ENCODE peak calls at places on chromosomes 6 and 20, in ten cellular contexts. L is AG09309; Y is ascending aorta; A is DMS79 treated with DMSO at 0.1 percent for 48 hours; P is HFF-Myc; G is SW 1271; E is germinal center; C is GM10248; K is left colon; H is activated CD4-positive, alpha-beta T cell treated with anti-CD3 and anti-CD28 coated beads for 1 hour. W is an unnamed sample.

GRCh38 chr6:112927641-112928040 is 580.5 kb downstream of the RFPL4B start:
- DNase-seq in G (no peak), H (no peak), E (no peak), Y (no peak), A (no peak), C (no peak), L (no peak), P (no peak), K (no peak), W (no peak)

GRCh38 chr20:49278817-49279676 is 1.2 kb upstream of the ZNFX1 start:
- DNase-seq in G (no peak), Y (no peak), K (no peak), E (no peak), C (no peak), H (no peak), P (no peak), L (no peak), A (peak; percentile 24), W (no peak)

GRCh38 chr6:148304976-148305375 is 37.7 kb upstream of the SASH1 start:
- DNase-seq in L (peak; percentile 31), Y (no peak), G (no peak), P (no peak), C (no peak), E (no peak), A (no peak), K (no peak), H (no peak), W (no peak)

GRCh38 chr20:62989201-62989601 is 17.6 kb downstream of the BHLHE23 start:
- DNase-seq in E (no peak), Y (no peak), A (no peak), K (no peak), G (no peak), C (no peak), H (no peak), L (no peak), P (no peak), W (no peak)

GRCh38 chr6:4794140-4794707 is 18.0 kb downstream of the CDYL start:
- DNase-seq in P (no peak), L (no peak), C (no peak), A (no peak), K (peak; percentile 51), Y (no peak), H (no peak), E (no peak), G (no peak), W (no peak)

GRCh38 chr6:152775441-152775840 is 24.8 kb downstream of the VIP start:
- DNase-seq in H (no peak), P (no peak), L (no peak), K (no peak), A (no peak), G (no peak), C (no peak), E (no peak), Y (no peak), W (no peak)

GRCh38 chr6:148392611-148393160 is 50.0 kb downstream of the SASH1 start:
- DNase-seq in C (no peak), E (no peak), H (no peak), P (no peak), A (no peak), Y (no peak), G (no peak), K (no peak), L (no peak), W (no peak)

GRCh38 chr20:23214903-23215302 is 128.8 kb upstream of the CD93 start:
- DNase-seq in E (no peak), H (no peak), K (no peak), L (no peak), P (no peak), A (no peak), Y (no peak), C (no peak), G (no peak), W (no peak)

GRCh38 chr20:40953856-40954255 is 74.8 kb upstream of the TOP1 start:
- DNase-seq in Y (no peak), A (no peak), C (no peak), L (peak; percentile 16), P (peak; percentile 41), K (no peak), H (no peak), G (no peak), E (no peak), W (no peak)

GRCh38 chr20:57788936-57789613 is 79.3 kb upstream of the PMEPA1 start:
- DNase-seq in E (no peak), A (no peak), C (no peak), Y (no peak), P (no peak), G (no peak), H (no peak), L (no peak), K (no peak), W (no peak)

GRCh38 chr6:8579372-8579771 is 144.0 kb upstream of the SLC35B3 start:
- DNase-seq in L (no peak), C (no peak), K (no peak), G (no peak), P (no peak), A (no peak), E (no peak), H (no peak), Y (no peak), W (no peak)

GRCh38 chr6:71476872-71477271 is 188.3 kb downstream of the OGFRL1 start:
- DNase-seq in K (no peak), A (no peak), C (no peak), L (no peak), H (no peak), Y (no peak), P (no peak), G (no peak), E (no peak), W (no peak)

GRCh38 chr6:122361314-122361979 is 38.0 kb upstream of the HSF2 start:
- DNase-seq in K (no peak), P (no peak), C (no peak), Y (no peak), E (no peak), L (no peak), G (no peak), H (no peak), A (no peak), W (no peak)

GRCh38 chr20:4947817-4948559 is 53.3 kb downstream of the SLC23A2 start:
- DNase-seq in C (no peak), A (peak; percentile 46), K (no peak), Y (no peak), G (no peak), H (no peak), E (no peak), P (no peak), L (no peak), W (no peak)

GRCh38 chr6:154359679-154360078 is 3.1 kb upstream of the IPCEF1 start:
- DNase-seq in K (no peak), L (no peak), G (no peak), H (no peak), A (no peak), C (no peak), Y (no peak), P (no peak), E (no peak), W (no peak)

GRCh38 chr6:105994522-105995402 is 91.4 kb upstream of the PRDM1 start:
- DNase-seq in Y (no peak), H (peak; percentile 26), P (peak; percentile 35), A (no peak), K (peak; percentile 53), C (peak; percentile 35), G (no peak), E (peak; percentile 29), L (peak; percentile 68), W (peak; percentile 50)

GRCh38 chr6:158707120-158707519 is 57.3 kb downstream of the SYTL3 start:
- DNase-seq in H (no peak), Y (no peak), P (no peak), C (no peak), K (peak; percentile 60), A (no peak), E (no peak), G (no peak), L (no peak), W (no peak)

GRCh38 chr6:79719248-79719975 is 88.3 kb downstream of the SH3BGRL2 start:
- DNase-seq in L (no peak), H (no peak), C (no peak), E (no peak), A (no peak), P (peak; percentile 42), G (no peak), K (no peak), Y (no peak), W (no peak)

GRCh38 chr20:676967-677366 is 1.4 kb upstream of the SCRT2 start:
- DNase-seq in H (no peak), G (no peak), A (no peak), C (no peak), E (no peak), L (no peak), P (no peak), K (no peak), Y (no peak), W (no peak)

GRCh38 chr6:169932491-169932890 is 181.1 kb downstream of the ERMARD start:
- DNase-seq in H (no peak), Y (no peak), A (no peak), E (no peak), G (no peak), L (no peak), K (no peak), P (no peak), C (no peak), W (no peak)

GRCh38 chr20:32534661-32535240 is 50.4 kb downstream of the NOL4L start:
- DNase-seq in Y (no peak), G (no peak), K (no peak), L (no peak), H (peak; percentile 36), E (no peak), A (peak; percentile 80), C (no peak), P (no peak), W (no peak)

GRCh38 chr6:135703621-135704020 is 147.9 kb upstream of the PDE7B start:
- DNase-seq in Y (no peak), G (no peak), H (no peak), L (peak; percentile 8), K (no peak), E (no peak), P (no peak), A (no peak), C (peak; percentile 39), W (no peak)

GRCh38 chr6:108778421-108779186 is 69.6 kb upstream of the ARMC2 start:
- DNase-seq in H (no peak), K (no peak), G (no peak), C (no peak), Y (no peak), L (no peak), P (no peak), E (no peak), A (no peak), W (no peak)

GRCh38 chr20:6519556-6519955 is 247.9 kb upstream of the BMP2 start:
- DNase-seq in A (no peak), K (no peak), G (no peak), C (no peak), H (no peak), E (no peak), L (no peak), P (peak; percentile 41), Y (no peak), W (no peak)

GRCh38 chr6:167495506-167496391 is 170.9 kb downstream of the TTLL2 start:
- DNase-seq in L (no peak), H (no peak), A (no peak), Y (no peak), G (no peak), E (no peak), P (no peak), C (no peak), K (no peak), W (no peak)

GRCh38 chr20:1122388-1123315 is 4.2 kb downstream of the PSMF1 start:
- DNase-seq in G (no peak), P (no peak), K (peak; percentile 49), H (no peak), Y (no peak), C (no peak), A (peak; percentile 42), L (peak; percentile 13), E (no peak), W (no peak)